ENCODE peak calls at places on chromosomes 3 and 15, in five cellular contexts. X is aorta, M is RWPE2, E is PC-9, N is fibroblast of lung. L is an unnamed sample.
A peak's percentile ranks its signal among the peaks of the same experiment; 100 is the strongest.

GRCh38 chr3:21752749-21753347 is 1.8 kb upstream of the ZNF385D start:
- DNase-seq in X (no peak), M (no peak), E (no peak), N (peak; percentile 84), L (no peak)

GRCh38 chr15:90029024-90029423 is 27.9 kb downstream of the ZNF710 start:
- DNase-seq in X (no peak), M (peak; percentile 24), E (no peak), N (no peak), L (no peak)

GRCh38 chr15:88022711-88023110 is 233.8 kb downstream of the NTRK3 start:
- DNase-seq in X (no peak), M (no peak), E (no peak), N (no peak), L (no peak)

GRCh38 chr15:61115679-61116078 is 113.4 kb downstream of the RORA start:
- DNase-seq in X (no peak), M (no peak), E (no peak), N (no peak), L (no peak)

GRCh38 chr15:60964527-60964926 is 264.6 kb downstream of the RORA start:
- DNase-seq in X (no peak), M (no peak), E (no peak), N (no peak), L (no peak)

GRCh38 chr15:44023176-44023575 is 171.9 kb downstream of the FRMD5 start:
- DNase-seq in X (no peak), M (no peak), E (no peak), N (no peak), L (no peak)

GRCh38 chr3:976021-976420 is 116.8 kb upstream of the CNTN6 start:
- DNase-seq in X (no peak), M (no peak), E (no peak), N (no peak), L (no peak)

GRCh38 chr3:127783166-127783565 is 39.1 kb downstream of the MGLL start:
- DNase-seq in X (peak; percentile 51), M (peak; percentile 21), E (no peak), N (no peak), L (no peak)

GRCh38 chr3:120145498-120146285 is 51.4 kb upstream of the GSK3B start:
- DNase-seq in X (no peak), M (peak; percentile 86), E (peak; percentile 89), N (peak; percentile 28), L (no peak)

GRCh38 chr3:27356976-27357375 is 12.2 kb downstream of the NEK10 start:
- DNase-seq in X (no peak), M (no peak), E (no peak), N (peak; percentile 24), L (no peak)

GRCh38 chr3:129597087-129597791 is 9.2 kb downstream of the PLXND1 start:
- DNase-seq in X (no peak), M (no peak), E (no peak), N (peak; percentile 73), L (no peak)

GRCh38 chr3:172749201-172749965 is 1.1 kb upstream of the ECT2 start:
- DNase-seq in X (no peak), M (peak; percentile 75), E (peak; percentile 96), N (peak; percentile 95), L (no peak)

GRCh38 chr3:52278510-52279069 is at the start of gene WDR82:
- DNase-seq in X (peak; percentile 100), M (peak; percentile 94), E (peak; percentile 67), N (peak; percentile 91), L (peak; percentile 95)

GRCh38 chr3:57065588-57065987 is 5.1 kb downstream of the SPATA12 start:
- DNase-seq in X (no peak), M (no peak), E (peak; percentile 88), N (no peak), L (no peak)

GRCh38 chr15:93523490-93523889 is 434.5 kb upstream of the RGMA start:
- DNase-seq in X (no peak), M (no peak), E (no peak), N (no peak), L (no peak)

GRCh38 chr3:129503387-129504010 is 24.9 kb upstream of the RHO start:
- DNase-seq in X (no peak), M (no peak), E (no peak), N (no peak), L (no peak)

GRCh38 chr3:188472331-188472730 is 318.4 kb downstream of the LPP start:
- DNase-seq in X (no peak), M (no peak), E (no peak), N (no peak), L (no peak)

GRCh38 chr3:106157411-106157810 is 288.6 kb upstream of the CBLB start:
- DNase-seq in X (no peak), M (no peak), E (no peak), N (no peak), L (no peak)

GRCh38 chr3:153595186-153595815 is 433.3 kb downstream of the RAP2B start:
- DNase-seq in X (no peak), M (no peak), E (no peak), N (peak; percentile 65), L (no peak)

GRCh38 chr3:15205934-15206661 is at the start of gene CAPN7:
- DNase-seq in X (peak; percentile 98), M (peak; percentile 90), E (peak; percentile 72), N (peak; percentile 91), L (peak; percentile 94)

GRCh38 chr3:97612632-97613031 is 151.9 kb upstream of the ARL6 start:
- DNase-seq in X (no peak), M (no peak), E (no peak), N (no peak), L (no peak)

GRCh38 chr15:40252141-40252437 is 13.2 kb downstream of the PAK6 start:
- DNase-seq in X (peak; percentile 57), M (no peak), E (no peak), N (no peak), L (no peak)

GRCh38 chr15:82105458-82106205 is 59.8 kb upstream of the MEX3B start:
- DNase-seq in X (no peak), M (no peak), E (peak; percentile 53), N (peak; percentile 57), L (no peak)

GRCh38 chr15:25177955-25178801 is 223.4 kb downstream of the SNRPN start:
- DNase-seq in X (peak; percentile 58), M (peak; percentile 62), E (no peak), N (no peak), L (no peak)

GRCh38 chr15:45534821-45535220 is 12.3 kb upstream of the SLC30A4 start:
- DNase-seq in X (no peak), M (no peak), E (no peak), N (no peak), L (no peak)

GRCh38 chr15:45535486-45536042 is 13.0 kb upstream of the SLC30A4 start:
- DNase-seq in X (no peak), M (no peak), E (no peak), N (no peak), L (no peak)

GRCh38 chr15:45529613-45530012 is 7.1 kb upstream of the SLC30A4 start:
- DNase-seq in X (no peak), M (no peak), E (no peak), N (no peak), L (no peak)
- H3K4me1 ChIP-seq in X (no peaks in the 10 kb centered on the region), M (no peaks in the 10 kb centered on the region), E (no peaks in the 10 kb centered on the region), N (no peaks in the 10 kb centered on the region), L (no peaks in the 10 kb centered on the region)

GRCh38 chr3:147410518-147411234 is 1.5 kb downstream of the ZIC1 start:
- DNase-seq in X (no peak), M (no peak), E (no peak), N (no peak), L (peak; percentile 34)
- H3K36me3 ChIP-seq in X (no peaks in the 10 kb centered on the region), M (no peaks in the 10 kb centered on the region), E (no peaks in the 10 kb centered on the region), N (no peaks in the 10 kb centered on the region), L (no peaks in the 10 kb centered on the region)

GRCh38 chr15:31104048-31104447 is 2.5 kb upstream of the TRPM1 start:
- DNase-seq in X (no peak), M (no peak), E (no peak), N (no peak), L (no peak)
- H3K4me3 ChIP-seq in X (no peak overlapping the region), M (no peak overlapping the region), E (no peak overlapping the region), N (no peak overlapping the region), L (no peak overlapping the region)

GRCh38 chr3:197368821-197369220 is 70.4 kb upstream of the DLG1 start:
- DNase-seq in X (no peak), M (no peak), E (no peak), N (no peak), L (no peak)

GRCh38 chr3:197367081-197367780 is 68.8 kb upstream of the DLG1 start:
- DNase-seq in X (no peak), M (peak; percentile 97), E (peak; percentile 96), N (peak; percentile 49), L (no peak)

GRCh38 chr3:197371521-197372075 is 73.2 kb upstream of the DLG1 start:
- DNase-seq in X (no peak), M (no peak), E (no peak), N (no peak), L (no peak)

GRCh38 chr3:197368330-197368729 is 69.9 kb upstream of the DLG1 start:
- DNase-seq in X (no peak), M (no peak), E (no peak), N (no peak), L (no peak)

GRCh38 chr3:197369545-197369944 is 71.1 kb upstream of the DLG1 start:
- DNase-seq in X (no peak), M (no peak), E (no peak), N (no peak), L (no peak)
- H3K4me1 ChIP-seq in X (no peaks in the 10 kb centered on the region), M (peaks cover 59% of the 10 kb centered on the region), E (peaks cover 70% of the 10 kb centered on the region), N (peaks cover 17% of the 10 kb centered on the region), L (no peaks in the 10 kb centered on the region)

GRCh38 chr3:45715945-45716344 is 26.7 kb downstream of the SACM1L start:
- DNase-seq in X (no peak), M (no peak), E (no peak), N (peak; percentile 23), L (no peak)

GRCh38 chr3:45719761-45720487 is 30.7 kb downstream of the SACM1L start:
- DNase-seq in X (no peak), M (no peak), E (no peak), N (peak; percentile 66), L (no peak)

GRCh38 chr3:45712434-45713110 is 23.4 kb downstream of the SACM1L start:
- DNase-seq in X (no peak), M (no peak), E (no peak), N (no peak), L (no peak)

GRCh38 chr3:45711936-45712335 is 22.7 kb downstream of the SACM1L start:
- DNase-seq in X (no peak), M (no peak), E (no peak), N (no peak), L (no peak)

GRCh38 chr3:45716790-45717336 is 27.7 kb downstream of the SACM1L start:
- DNase-seq in X (no peak), M (no peak), E (no peak), N (no peak), L (no peak)
- H3K36me3 ChIP-seq in X (no peaks in the 10 kb centered on the region), M (peaks cover 41% of the 10 kb centered on the region), E (no peaks in the 10 kb centered on the region), N (peaks cover 2% of the 10 kb centered on the region), L (peaks cover 64% of the 10 kb centered on the region)

GRCh38 chr15:56718560-56718959 is 14.7 kb downstream of the ZNF280D start:
- DNase-seq in X (no peak), M (no peak), E (no peak), N (no peak), L (no peak)
- H3K4me3 ChIP-seq in X (no peak overlapping the region), M (no peak overlapping the region), E (no peak overlapping the region), N (no peak overlapping the region), L (no peak overlapping the region)

GRCh38 chr3:49399467-49399866 is 12.3 kb downstream of the RHOA start:
- DNase-seq in X (peak; percentile 46), M (no peak), E (no peak), N (no peak), L (no peak)
- H3K4me1 ChIP-seq in X (no peaks in the 10 kb centered on the region), M (no peaks in the 10 kb centered on the region), E (no peaks in the 10 kb centered on the region), N (no peaks in the 10 kb centered on the region), L (peaks cover 32% of the 10 kb centered on the region)